ENCODE peak calls at places on chromosomes 16 and 17, in seven cellular contexts. R is AG10803; U is bronchial epithelial cell; T is HTR-8/SVneo; Q is CD8-positive, alpha-beta memory T cell; Y is activated T-cell treated with anti-CD3 and anti-CD28 coated beads for 1 hour; B is fibroblast of lung. K is an unnamed sample.

GRCh38 chr17:79183221-79184158 is 108.9 kb downstream of the ENGASE start:
- DNase-seq in R (no peak), U (no peak), T (peak), Q (no peak), Y (no peak), B (no peak), K (no peak)

GRCh38 chr16:12741176-12741575 is 62.5 kb downstream of the CPPED1 start:
- DNase-seq in R (no peak), U (no peak), T (no peak), Q (no peak), Y (no peak), B (no peak), K (no peak)

GRCh38 chr16:10338426-10338825 is 47.4 kb upstream of the ATF7IP2 start:
- DNase-seq in R (no peak), U (no peak), T (no peak), Q (no peak), Y (no peak), B (peak), K (no peak)

GRCh38 chr17:64329571-64329970 is 61.1 kb downstream of the PECAM1 start:
- DNase-seq in R (no peak), U (peak), T (no peak), Q (no peak), Y (no peak), B (no peak), K (no peak)

GRCh38 chr16:66382171-66382965 is 15.9 kb downstream of the CDH5 start:
- DNase-seq in R (peak), U (peak), T (peak), Q (no peak), Y (no peak), B (peak), K (no peak)

GRCh38 chr16:81181013-81181720 is 57.3 kb upstream of the BCO1 start:
- DNase-seq in R (peak), U (peak), T (peak), Q (no peak), Y (no peak), B (peak), K (no peak)

GRCh38 chr17:33942414-33942813 is 312.7 kb upstream of the CCL2 start:
- DNase-seq in R (no peak), U (no peak), T (no peak), Q (no peak), Y (no peak), B (peak), K (no peak)

GRCh38 chr16:75593825-75594820 is 27.9 kb downstream of the GABARAPL2 start:
- DNase-seq in R (peak), U (peak), T (no peak), Q (no peak), Y (no peak), B (peak), K (no peak)

GRCh38 chr17:77173104-77173503 is 32.3 kb downstream of the SEC14L1 start:
- DNase-seq in R (no peak), U (no peak), T (no peak), Q (no peak), Y (no peak), B (no peak), K (no peak)

GRCh38 chr16:15757630-15758251 is 99.1 kb downstream of the MYH11 start:
- DNase-seq in R (no peak), U (no peak), T (no peak), Q (no peak), Y (no peak), B (no peak), K (no peak)

GRCh38 chr16:89476811-89477261 is 13.5 kb downstream of the ANKRD11 start:
- DNase-seq in R (no peak), U (peak), T (no peak), Q (no peak), Y (no peak), B (no peak), K (no peak)

GRCh38 chr16:83305092-83305491 is 502.7 kb upstream of the HSBP1 start:
- DNase-seq in R (peak), U (peak), T (peak), Q (no peak), Y (no peak), B (peak), K (no peak)

GRCh38 chr16:3756113-3756512 is 38.8 kb upstream of the TRAP1 start:
- DNase-seq in R (no peak), U (no peak), T (no peak), Q (no peak), Y (no peak), B (no peak), K (no peak)

GRCh38 chr17:66678827-66679226 is 156.1 kb upstream of the CACNG5 start:
- DNase-seq in R (no peak), U (no peak), T (no peak), Q (no peak), Y (no peak), B (no peak), K (no peak)

GRCh38 chr16:72850021-72850420 is 197.9 kb downstream of the ZFHX3 start:
- DNase-seq in R (no peak), U (no peak), T (no peak), Q (no peak), Y (no peak), B (no peak), K (no peak)

GRCh38 chr17:6753565-6753964 is 2.3 kb upstream of the XAF1 start:
- DNase-seq in R (no peak), U (no peak), T (no peak), Q (no peak), Y (no peak), B (peak), K (no peak)

GRCh38 chr17:37788531-37788930 is 43.7 kb upstream of the HNF1B start:
- DNase-seq in R (no peak), U (no peak), T (no peak), Q (no peak), Y (no peak), B (no peak), K (no peak)

GRCh38 chr17:60153606-60154355 is 4.0 kb downstream of the CA4 start:
- DNase-seq in R (peak), U (no peak), T (no peak), Q (no peak), Y (no peak), B (peak), K (no peak)

GRCh38 chr16:50494501-50495491 is 53.4 kb upstream of the NKD1 start:
- DNase-seq in R (no peak), U (no peak), T (no peak), Q (no peak), Y (no peak), B (no peak), K (no peak)

GRCh38 chr16:67708368-67708771 is 10.7 kb downstream of the GFOD2 start:
- DNase-seq in R (peak), U (peak), T (no peak), Q (no peak), Y (no peak), B (peak), K (no peak)

GRCh38 chr17:74417178-74418045 is 14.5 kb upstream of the GPRC5C start:
- DNase-seq in R (peak), U (peak), T (no peak), Q (no peak), Y (no peak), B (peak), K (no peak)

GRCh38 chr16:51062039-51062438 is 89.0 kb downstream of the SALL1 start:
- DNase-seq in R (no peak), U (no peak), T (no peak), Q (no peak), Y (no peak), B (no peak), K (no peak)

GRCh38 chr17:68453991-68454665 is 3.2 kb downstream of the WIPI1 start:
- DNase-seq in R (no peak), U (no peak), T (no peak), Q (no peak), Y (no peak), B (no peak), K (no peak)

GRCh38 chr16:75566889-75567255 is 693 bp downstream of the GABARAPL2 start:
- DNase-seq in R (no peak), U (no peak), T (no peak), Q (peak), Y (no peak), B (peak), K (peak)

GRCh38 chr16:58325941-58326340 is 31.1 kb upstream of the PRSS54 start:
- DNase-seq in R (no peak), U (no peak), T (no peak), Q (no peak), Y (no peak), B (no peak), K (no peak)

GRCh38 chr16:30929167-30929566 is 5.8 kb downstream of the FBXL19 start:
- DNase-seq in R (no peak), U (no peak), T (no peak), Q (no peak), Y (no peak), B (no peak), K (no peak)

GRCh38 chr16:19822534-19822933 is 62.1 kb downstream of the GPRC5B start:
- DNase-seq in R (peak), U (no peak), T (no peak), Q (no peak), Y (no peak), B (peak), K (no peak)

GRCh38 chr16:54632322-54632721 is 298.3 kb upstream of the IRX5 start:
- DNase-seq in R (no peak), U (no peak), T (no peak), Q (no peak), Y (no peak), B (no peak), K (no peak)

GRCh38 chr17:74359916-74360315 is 1.8 kb downstream of the BTBD17 start:
- DNase-seq in R (no peak), U (no peak), T (no peak), Q (no peak), Y (no peak), B (no peak), K (no peak)

GRCh38 chr16:67302882-67303434 is 23.6 kb downstream of the KCTD19 start:
- DNase-seq in R (no peak), U (no peak), T (no peak), Q (no peak), Y (no peak), B (no peak), K (no peak)

K was measured in CD4-positive, alpha-beta memory T cell.